ENCODE peak calls at places on chromosomes 13 and 19, in eight cellular contexts. X, S, J, R, U, D, K and B are unnamed samples. For H3K4me1, the result is how much of the 10 kb centered on the place peaks cover.

GRCh38 chr19:373391-374182 is 29.0 kb upstream of the MIER2 start:
- DNase-seq in X (no peak), R (no peak), U (no peak), K (no peak), J (peak), D (no peak), S (no peak), B (no peak)

GRCh38 chr19:42436006-42436405 is 6.7 kb downstream of the CXCL17 start:
- DNase-seq in U (no peak), D (no peak), X (peak), S (no peak), K (peak), J (no peak), R (no peak), B (no peak)

GRCh38 chr19:29687244-29687896 is 22.1 kb downstream of the PLEKHF1 start:
- DNase-seq in R (no peak), X (no peak), J (peak), U (no peak), D (no peak), K (peak), S (no peak), B (no peak)

GRCh38 chr19:17538684-17539287 is 16.7 kb upstream of the COLGALT1 start:
- DNase-seq in J (no peak), D (no peak), R (no peak), U (no peak), K (no peak), S (no peak), X (no peak), B (no peak)

GRCh38 chr13:108963846-108964600 is 334.6 kb downstream of the MYO16 start:
- DNase-seq in U (no peak), K (peak), J (no peak), R (no peak), D (no peak), S (no peak), X (no peak), B (no peak)

GRCh38 chr13:112709825-112710783 is 20.3 kb downstream of the ATP11A start:
- DNase-seq in U (no peak), K (no peak), R (no peak), D (peak), J (peak), S (no peak), X (no peak), B (no peak)

GRCh38 chr19:39047076-39047475 is 14.7 kb upstream of the FBXO27 start:
- DNase-seq in J (no peak), R (no peak), D (no peak), K (no peak), X (no peak), S (no peak), U (no peak), B (no peak)

GRCh38 chr13:110023729-110024645 is 237.6 kb upstream of the IRS2 start:
- DNase-seq in R (no peak), X (no peak), D (no peak), S (no peak), K (peak), U (no peak), J (peak), B (no peak)

GRCh38 chr19:38135150-38135998 is 88.6 kb downstream of the DPF1 start:
- DNase-seq in K (no peak), S (no peak), U (no peak), X (no peak), J (no peak), R (no peak), D (no peak), B (no peak)

GRCh38 chr13:45162194-45162593 is 38.7 kb downstream of the KCTD4 start:
- DNase-seq in K (peak), X (no peak), R (no peak), S (no peak), U (no peak), J (no peak), D (no peak), B (no peak)

GRCh38 chr13:110261166-110262081 is 45.5 kb downstream of the COL4A1 start:
- DNase-seq in K (no peak), S (no peak), R (no peak), J (peak), X (no peak), U (no peak), D (peak), B (no peak)

GRCh38 chr19:49387936-49388372 is at the start of gene KASH5:
- DNase-seq in D (peak), X (peak), J (no peak), K (peak), S (peak), U (peak), R (peak), B (no peak)

GRCh38 chr19:17605761-17606745 is 50.6 kb downstream of the COLGALT1 start:
- DNase-seq in X (peak), U (peak), D (peak), R (peak), K (peak), S (peak), J (peak), B (peak)

GRCh38 chr13:37708101-37708500 is 109.5 kb upstream of the POSTN start:
- DNase-seq in U (no peak), D (no peak), S (no peak), J (no peak), K (no peak), R (no peak), X (no peak), B (no peak)

GRCh38 chr19:52689804-52690394 is 44.9 kb downstream of the ZNF611 start:
- DNase-seq in K (peak), U (no peak), S (peak), J (peak), R (peak), X (peak), D (peak), B (no peak)

GRCh38 chr19:39679056-39679790 is 23.5 kb downstream of the LGALS16 start:
- DNase-seq in X (no peak), J (no peak), U (no peak), K (no peak), S (no peak), R (no peak), D (no peak), B (no peak)

GRCh38 chr19:4575267-4575793 is 15.8 kb upstream of the SEMA6B start:
- DNase-seq in U (no peak), S (no peak), K (peak), J (peak), X (no peak), R (peak), D (no peak), B (peak)

GRCh38 chr19:18020212-18021067 is 12.5 kb downstream of the ARRDC2 start:
- DNase-seq in R (no peak), S (no peak), D (peak), X (peak), J (peak), U (no peak), K (peak), B (no peak)

GRCh38 chr19:47186337-47187022 is 44.5 kb downstream of the BBC3 start:
- DNase-seq in S (peak), R (no peak), D (no peak), J (no peak), K (no peak), X (no peak), U (no peak), B (no peak)

GRCh38 chr13:45889582-45890243 is 38.2 kb upstream of the SIAH3 start:
- DNase-seq in R (no peak), S (no peak), D (no peak), J (no peak), U (no peak), X (no peak), K (no peak), B (no peak)

GRCh38 chr19:8390617-8390981 is 439 bp downstream of the RAB11B start:
- DNase-seq in J (peak), S (peak), X (peak), R (peak), K (peak), U (peak), D (peak), B (peak)

DNA sequence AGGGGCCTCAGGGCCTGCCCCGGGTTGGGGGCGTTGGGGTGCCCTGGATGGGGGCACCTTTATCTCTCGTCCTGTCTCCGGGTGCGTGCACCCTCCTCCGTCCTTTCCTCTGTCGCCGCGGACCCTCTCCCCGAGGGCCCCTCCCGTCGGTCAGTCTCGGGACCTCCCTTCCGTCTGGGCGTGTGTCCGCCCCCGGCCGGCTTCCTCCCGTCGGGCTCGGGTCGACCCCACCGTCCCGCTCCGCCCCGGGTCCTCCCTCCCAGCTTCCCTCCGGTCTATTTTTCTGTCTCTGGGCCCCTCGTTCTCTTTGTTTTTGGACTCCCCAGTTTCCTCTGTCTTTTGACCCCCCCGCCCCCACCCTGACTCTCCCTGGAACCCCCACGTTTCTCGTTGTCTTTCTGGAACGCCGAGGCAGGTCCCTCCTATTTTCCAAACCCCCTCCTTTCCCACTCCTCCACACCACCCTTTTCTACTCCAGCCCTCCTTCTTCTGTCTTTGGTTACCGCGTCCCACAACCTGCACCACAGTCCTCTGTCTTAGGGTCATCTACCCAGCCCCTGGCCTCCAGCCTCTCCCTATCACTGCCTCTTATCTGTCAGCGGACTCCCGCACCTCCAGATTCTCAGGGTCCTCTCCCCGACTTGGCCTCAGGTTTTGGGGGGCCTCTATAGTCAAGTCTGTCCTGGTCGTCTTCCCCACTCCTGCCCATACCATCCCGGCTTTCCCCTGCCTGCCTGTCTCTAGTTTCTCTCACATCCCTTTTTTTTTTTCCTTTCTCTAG is 757 bp downstream of the EGLN2 start:
- DNase-seq in X (no peak), K (peak), S (no peak), U (no peak), R (peak), D (peak), J (no peak), B (peak)
- H3K4me1 ChIP-seq in X (under half), K (under half), S (half or more), U (under half), R (under half), D (half or more), J (half or more), B (under half)

DNA sequence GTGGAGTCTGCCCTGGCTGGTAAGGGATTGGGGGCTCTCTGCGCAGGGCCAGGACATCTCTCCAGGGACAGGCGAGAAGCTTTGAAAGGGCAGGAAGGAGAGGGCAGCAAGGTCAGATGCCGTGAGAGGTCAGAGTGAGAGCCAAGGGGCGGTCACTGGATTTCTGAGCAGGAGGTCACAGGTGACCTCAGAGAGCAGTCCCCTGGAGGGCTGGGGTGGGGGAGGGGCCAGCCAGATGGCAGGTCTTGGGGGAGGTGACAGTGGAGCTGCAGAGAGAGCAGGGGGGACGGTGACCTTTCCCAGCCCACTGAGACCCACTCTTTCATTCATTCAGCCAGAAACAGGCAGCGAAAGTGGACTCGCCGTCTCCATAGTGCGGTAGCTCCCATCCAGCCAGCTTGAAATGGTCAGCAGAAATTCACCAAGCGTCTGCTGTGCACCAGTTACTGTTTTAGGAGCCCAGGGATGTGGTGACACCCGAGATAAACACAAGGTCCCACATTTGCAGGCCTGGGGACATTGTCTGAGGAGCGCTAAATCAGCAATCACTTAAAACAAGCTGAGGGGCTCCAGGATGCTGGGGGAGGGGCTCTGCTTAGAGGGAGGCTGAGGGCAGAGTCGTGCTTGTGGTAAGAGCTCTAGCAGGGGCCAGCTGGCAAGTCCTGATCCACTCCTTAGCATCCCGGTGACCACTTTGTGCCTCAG is 10.2 kb downstream of the CARM1 start:
- DNase-seq in U (no peak), J (no peak), S (no peak), K (no peak), D (no peak), R (no peak), X (no peak), B (no peak)
- H3K4me1 ChIP-seq in U (under half), J (under half), S (under half), K (under half), D (under half), R (under half), X (under half), B (under half)

GRCh38 chr19:5952193-5953033 is 25.5 kb downstream of the RANBP3 start:
- DNase-seq in X (no peak), R (peak), U (no peak), D (no peak), S (no peak), K (no peak), J (no peak), B (no peak)
- H3K4me1 ChIP-seq in X (under half), R (half or more), U (half or more), D (half or more), S (half or more), K (half or more), J (half or more), B (under half)

DNA sequence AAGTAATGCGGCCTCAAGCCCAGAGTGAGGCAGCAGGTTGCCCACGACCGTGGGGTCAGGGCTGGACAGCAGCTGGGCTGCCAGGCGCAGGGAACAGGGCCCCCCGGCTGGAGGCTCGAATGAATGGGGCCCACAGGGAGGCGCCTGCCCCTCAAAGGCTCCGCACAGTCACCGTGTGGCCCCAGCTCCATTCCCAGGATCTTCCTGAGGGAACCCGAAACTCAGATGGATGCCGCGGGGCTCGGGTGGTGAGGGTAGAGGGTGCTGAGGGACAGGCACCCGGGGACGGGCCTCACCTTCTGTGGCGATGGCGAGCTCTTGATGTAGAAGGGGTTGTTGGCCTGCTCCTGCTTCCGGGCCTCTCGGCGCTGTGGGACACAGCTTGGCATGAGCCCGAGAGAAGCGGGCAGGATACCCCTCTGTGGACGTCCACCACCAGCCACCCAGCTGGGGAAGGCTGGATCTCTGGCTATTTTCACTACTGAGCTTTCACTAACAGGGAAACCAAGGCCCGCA is 19.3 kb downstream of the IZUMO4 start:
- DNase-seq in K (no peak), D (peak), J (no peak), R (no peak), U (no peak), X (no peak), S (no peak), B (no peak)
- H3K4me1 ChIP-seq in K (under half), D (under half), J (under half), R (under half), U (under half), X (under half), S (under half), B (under half)

GRCh38 chr13:33271759-33272158 is 13.8 kb downstream of the STARD13 start:
- DNase-seq in J (no peak), S (no peak), U (no peak), D (no peak), X (no peak), R (no peak), K (no peak), B (no peak)

GRCh38 chr13:33274264-33274663 is 11.3 kb downstream of the STARD13 start:
- DNase-seq in U (no peak), J (no peak), K (no peak), S (no peak), D (no peak), R (no peak), X (no peak), B (no peak)

GRCh38 chr13:33275916-33276315 is 9.6 kb downstream of the STARD13 start:
- DNase-seq in D (no peak), J (no peak), S (no peak), R (no peak), K (peak), U (no peak), X (no peak), B (no peak)

GRCh38 chr13:33270906-33271538 is 14.5 kb downstream of the STARD13 start:
- DNase-seq in S (no peak), D (no peak), K (peak), J (no peak), X (no peak), R (no peak), U (no peak), B (no peak)

GRCh38 chr13:33272531-33273124 is 12.9 kb downstream of the STARD13 start:
- DNase-seq in X (no peak), R (no peak), U (no peak), J (no peak), S (no peak), K (no peak), D (no peak), B (no peak)
- H3K4me1 ChIP-seq in X (under half), R (under half), U (under half), J (under half), S (under half), K (under half), D (half or more), B (under half)

DNA sequence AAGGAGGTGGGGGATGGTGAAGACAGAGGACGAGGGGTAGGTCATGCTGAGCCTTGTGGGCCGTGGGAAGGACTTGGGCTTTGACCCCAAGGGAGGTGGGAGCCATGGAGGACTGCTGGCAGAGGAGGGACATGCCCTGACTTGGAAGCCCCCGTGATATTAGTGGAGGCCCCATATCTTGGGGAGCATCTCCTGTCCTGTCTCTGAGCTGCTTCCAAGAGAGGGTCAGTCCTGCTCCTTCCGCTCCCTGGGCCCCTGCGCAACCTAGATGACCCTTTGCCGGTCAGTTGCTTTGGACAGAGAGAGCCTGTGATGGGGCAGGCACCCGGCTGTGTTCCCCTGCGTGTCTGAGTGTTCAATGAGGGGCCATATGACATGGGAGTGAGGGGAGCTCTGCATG is 5.2 kb downstream of the TLE6 start:
- DNase-seq in J (no peak), D (no peak), K (no peak), R (no peak), S (no peak), U (no peak), X (no peak), B (no peak)
- H3K4me1 ChIP-seq in J (under half), D (under half), K (under half), R (under half), S (under half), U (under half), X (under half), B (under half)